ENCODE peak calls at places on chromosomes 5 and 9, in eight cellular contexts. M, O, Y, F, I, R, V and P are unnamed samples.

GRCh38 chr5:9617191-9617590 is 13.0 kb downstream of the TAS2R1 start:
- DNase-seq in M (peak), O (no peak), Y (no peak), F (no peak), I (no peak), R (no peak), V (peak), P (no peak)

GRCh38 chr5:140018920-140019644 is 24.0 kb downstream of the NRG2 start:
- DNase-seq in M (no peak), O (peak), Y (no peak), F (no peak), I (no peak), R (no peak), V (no peak), P (no peak)

GRCh38 chr9:117403403-117403811 is 11.4 kb downstream of the ASTN2 start:
- DNase-seq in M (no peak), O (no peak), Y (no peak), F (no peak), I (no peak), R (no peak), V (no peak), P (no peak)

GRCh38 chr9:31390352-31391025 is 994.0 kb upstream of the ACO1 start:
- DNase-seq in M (no peak), O (no peak), Y (no peak), F (no peak), I (no peak), R (no peak), V (no peak), P (no peak)

GRCh38 chr5:150401076-150401375 is 11.7 kb downstream of the CD74 start:
- DNase-seq in M (no peak), O (no peak), Y (no peak), F (no peak), I (no peak), R (no peak), V (no peak), P (no peak)

GRCh38 chr5:148924817-148925216 is 98.4 kb downstream of the ADRB2 start:
- DNase-seq in M (no peak), O (peak), Y (no peak), F (peak), I (no peak), R (no peak), V (peak), P (peak)

GRCh38 chr5:179171816-179172745 is 111.9 kb downstream of the ZNF354C start:
- DNase-seq in M (no peak), O (no peak), Y (no peak), F (no peak), I (no peak), R (no peak), V (no peak), P (no peak)

GRCh38 chr9:96417610-96418073 is 528 bp downstream of the ZNF367 start:
- DNase-seq in M (no peak), O (no peak), Y (no peak), F (peak), I (no peak), R (no peak), V (no peak), P (no peak)

GRCh38 chr9:18122156-18122555 is 351.8 kb upstream of the ADAMTSL1 start:
- DNase-seq in M (no peak), O (no peak), Y (no peak), F (no peak), I (peak), R (peak), V (peak), P (no peak)

GRCh38 chr5:67063791-67064190 is 132.8 kb downstream of the CD180 start:
- DNase-seq in M (no peak), O (no peak), Y (no peak), F (no peak), I (peak), R (peak), V (no peak), P (peak)

GRCh38 chr9:3756071-3756470 is 230.3 kb upstream of the RFX3 start:
- DNase-seq in M (no peak), O (no peak), Y (no peak), F (no peak), I (no peak), R (no peak), V (no peak), P (no peak)

GRCh38 chr5:74978347-74978746 is 74.0 kb downstream of the GCNT4 start:
- DNase-seq in M (no peak), O (no peak), Y (no peak), F (no peak), I (no peak), R (no peak), V (no peak), P (no peak)

DNA sequence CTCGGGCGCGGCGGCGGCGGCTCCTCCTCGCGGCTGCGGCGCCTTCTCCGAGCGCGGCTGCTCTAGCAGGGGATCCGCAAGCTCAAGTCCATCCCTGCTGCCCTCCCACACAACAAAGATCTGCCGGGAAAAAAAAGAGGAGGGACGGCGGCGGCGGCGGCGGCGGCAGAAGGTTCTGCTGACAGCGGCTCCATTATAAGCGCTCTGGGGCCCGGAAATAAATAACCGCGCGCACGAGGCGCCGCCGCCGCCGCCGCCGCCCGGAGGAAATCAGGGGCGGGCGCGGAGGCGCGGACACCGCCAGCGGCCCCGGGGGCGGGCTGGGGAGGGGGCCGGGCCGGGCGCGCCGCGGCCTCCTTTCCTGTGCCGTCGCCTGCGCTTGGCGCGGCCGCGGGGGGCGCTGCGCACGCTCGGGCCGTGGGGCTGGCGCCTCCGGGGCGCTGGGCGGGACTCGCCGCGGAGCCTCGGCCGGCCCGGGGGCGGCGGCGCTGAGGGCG is at the start of gene ANKH:
- DNase-seq in M (peak), O (peak), Y (peak), F (peak), I (peak), R (peak), V (peak), P (peak)
- TF ChIP-seq CTCF in M (no peak), O (no peak), Y (no peak), F (no peak), I (peak), R (peak), V (no peak), P (peak)

DNA sequence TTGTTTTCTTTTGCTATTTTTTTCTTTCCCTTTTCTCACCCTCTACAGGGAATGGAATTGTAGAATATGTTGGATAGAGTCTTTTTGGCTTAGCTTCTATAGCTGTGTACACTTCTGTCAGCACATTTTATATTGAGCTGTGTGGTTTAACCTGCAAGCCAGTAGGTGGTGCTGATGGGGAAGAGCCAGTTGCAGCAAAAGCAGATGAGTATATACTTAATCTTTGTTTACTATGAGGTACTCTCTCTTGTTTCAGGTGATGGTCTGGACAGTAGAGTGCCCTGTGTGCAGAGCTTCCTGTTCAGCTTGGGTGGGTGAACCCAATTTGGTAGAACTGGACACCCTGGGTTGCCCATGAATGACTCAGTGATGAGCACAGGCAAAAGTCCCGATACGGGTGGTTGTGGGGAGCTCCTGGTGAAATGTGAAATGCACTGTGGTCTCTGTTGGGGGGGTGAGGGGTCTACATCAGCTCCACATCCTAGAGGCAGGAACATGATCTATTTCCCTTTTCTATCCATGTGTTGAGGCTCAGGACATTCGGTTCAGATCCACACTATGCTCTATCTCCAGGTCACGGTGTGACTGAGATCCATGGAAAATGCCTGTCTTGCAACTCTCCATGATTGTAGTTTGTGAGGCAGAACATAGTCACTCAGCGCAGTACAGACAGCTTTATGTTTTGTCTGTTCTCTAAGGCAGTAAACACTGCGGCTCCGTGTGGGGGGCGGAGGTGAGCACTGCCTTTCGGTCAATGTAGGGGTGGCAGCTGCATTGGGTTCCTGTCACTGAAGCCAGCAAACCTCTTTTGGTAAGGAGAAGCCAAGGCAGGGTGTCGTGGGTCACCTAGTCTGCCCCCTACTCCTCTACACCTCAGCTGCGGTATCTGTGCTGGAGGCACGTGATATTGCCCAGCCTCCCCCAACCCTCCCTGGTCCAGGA is 353.2 kb downstream of the PRR16 start:
- DNase-seq in M (peak), O (no peak), Y (no peak), F (peak), I (peak), R (peak), V (peak), P (peak)
- TF ChIP-seq CTCF in M (peak), O (no peak), Y (no peak), F (peak), I (peak), R (peak), V (peak), P (peak)

GRCh38 chr9:98673681-98674080 is 35.1 kb downstream of the GABBR2 start:
- DNase-seq in M (no peak), O (no peak), Y (no peak), F (no peak), I (no peak), R (no peak), V (no peak), P (no peak)

GRCh38 chr9:98678244-98678842 is 30.4 kb downstream of the GABBR2 start:
- DNase-seq in M (peak), O (no peak), Y (no peak), F (peak), I (peak), R (no peak), V (peak), P (peak)
- TF ChIP-seq CTCF in M (peak), O (no peak), Y (no peak), F (peak), I (peak), R (peak), V (peak), P (peak)

GRCh38 chr9:281753-282645 is 67.3 kb downstream of the DOCK8 start:
- DNase-seq in M (no peak), O (no peak), Y (no peak), F (no peak), I (no peak), R (no peak), V (no peak), P (no peak)
- TF ChIP-seq CTCF in M (no peak), O (no peak), Y (no peak), F (no peak), I (no peak), R (no peak), V (no peak), P (no peak)